ENCODE peak calls at places on chromosomes 7 and 10, in ten cellular contexts. L, I, R, Q, B, F, N, Y, V and J are unnamed samples.

GRCh38 chr7:51289608-51290370 is 26.8 kb downstream of the COBL start:
- DNase-seq in B (no peak), R (no peak), Q (no peak), N (no peak), V (no peak), I (no peak), L (no peak), F (no peak), Y (no peak), J (no peak)

GRCh38 chr10:95341716-95342130 is 50.9 kb upstream of the PDLIM1 start:
- DNase-seq in R (no peak), B (no peak), F (no peak), Y (no peak), N (no peak), I (no peak), V (no peak), L (no peak), Q (peak; percentile 57), J (no peak)

GRCh38 chr7:116162236-116162635 is 48.1 kb upstream of the TES start:
- DNase-seq in N (no peak), F (no peak), Y (no peak), Q (no peak), R (no peak), I (no peak), B (no peak), V (no peak), L (no peak), J (no peak)

GRCh38 chr7:113113912-113114311 is 4.4 kb downstream of the SMIM30 start:
- DNase-seq in V (peak; percentile 19), R (no peak), B (no peak), L (no peak), Y (no peak), N (no peak), I (no peak), Q (no peak), F (no peak), J (no peak)

GRCh38 chr10:71431945-71432905 is 35.5 kb downstream of the CDH23 start:
- DNase-seq in V (peak; percentile 48), R (no peak), F (no peak), Q (no peak), B (no peak), L (no peak), Y (no peak), I (peak; percentile 34), N (no peak), J (no peak)

GRCh38 chr7:23597908-23598224 is 684 bp downstream of the CCDC126 start:
- DNase-seq in N (no peak), I (no peak), F (no peak), B (no peak), R (no peak), L (no peak), Y (no peak), V (no peak), Q (no peak), J (no peak)

GRCh38 chr10:80444646-80445319 is 9.3 kb upstream of the TSPAN14 start:
- DNase-seq in Q (peak; percentile 57), B (no peak), Y (peak; percentile 68), R (peak; percentile 67), N (peak; percentile 55), F (peak; percentile 52), I (peak; percentile 72), L (peak; percentile 76), V (peak; percentile 88), J (peak; percentile 69)

GRCh38 chr10:119687192-119688032 is 36.2 kb downstream of the BAG3 start:
- DNase-seq in R (no peak), I (no peak), F (no peak), Y (no peak), L (no peak), B (no peak), Q (peak; percentile 62), V (no peak), N (no peak), J (no peak)

GRCh38 chr10:93437946-93438795 is 44.0 kb downstream of the MYOF start:
- DNase-seq in Q (peak; percentile 82), V (no peak), R (no peak), B (no peak), L (peak; percentile 47), I (no peak), N (no peak), F (peak; percentile 47), Y (no peak), J (no peak)

GRCh38 chr7:142185069-142185468 is 72.8 kb downstream of the PRSS58 start:
- DNase-seq in L (no peak), Q (no peak), Y (no peak), V (no peak), F (no peak), I (no peak), N (no peak), B (no peak), R (no peak), J (no peak)

GRCh38 chr7:142194201-142194600 is 63.7 kb downstream of the PRSS58 start:
- DNase-seq in R (no peak), F (no peak), L (no peak), B (no peak), N (no peak), I (no peak), V (no peak), Y (no peak), Q (peak; percentile 49), J (no peak)

GRCh38 chr7:142188159-142188558 is 69.7 kb downstream of the PRSS58 start:
- DNase-seq in Y (no peak), R (no peak), L (no peak), B (no peak), V (no peak), N (no peak), F (no peak), I (no peak), Q (no peak), J (no peak)

DNA sequence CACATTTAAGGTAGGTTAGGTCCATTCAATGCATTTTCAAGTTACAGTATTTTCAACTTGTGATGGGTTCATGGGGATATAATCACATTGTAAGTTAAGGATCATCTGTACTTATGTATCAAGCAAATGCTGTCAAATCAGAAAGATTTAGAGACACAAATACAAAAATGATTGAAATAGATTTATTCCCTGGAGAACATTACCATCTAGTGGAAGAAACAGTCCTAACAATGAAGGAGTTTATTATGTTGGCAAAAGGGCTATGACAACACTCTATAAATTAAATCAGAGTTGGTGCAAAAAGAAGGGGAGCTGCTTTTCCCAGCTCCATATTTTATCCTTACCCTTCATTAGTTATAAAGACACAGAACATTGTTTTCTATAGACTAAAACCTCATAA is 69.0 kb downstream of the PRSS58 start:
- DNase-seq in N (no peak), R (no peak), Y (no peak), Q (no peak), I (no peak), L (no peak), V (no peak), B (no peak), F (no peak), J (no peak)
- TF ChIP-seq CTCF in N (no peak), R (no peak), Y (peak; percentile 62), Q (peak; percentile 42), I (peak; percentile 44), L (no peak), V (no peak), B (no peak), F (no peak), J (no peak)

GRCh38 chr7:972110-972509 is 3.2 kb downstream of the COX19 start:
- DNase-seq in Q (no peak), L (no peak), N (no peak), V (no peak), F (no peak), I (no peak), B (no peak), Y (no peak), R (no peak), J (no peak)

GRCh38 chr7:974172-974571 is 1.2 kb downstream of the COX19 start:
- DNase-seq in N (no peak), B (no peak), I (no peak), F (no peak), Y (no peak), V (no peak), Q (no peak), R (no peak), L (no peak), J (no peak)

GRCh38 chr7:974820-975681 is at the start of gene COX19:
- DNase-seq in R (peak; percentile 92), F (peak; percentile 87), B (peak; percentile 87), L (peak; percentile 94), I (peak; percentile 90), Y (peak; percentile 93), Q (peak; percentile 72), V (peak; percentile 96), N (peak; percentile 95), J (peak; percentile 91)

GRCh38 chr7:972670-973309 is 2.6 kb downstream of the COX19 start:
- DNase-seq in F (no peak), Y (no peak), R (no peak), B (no peak), I (no peak), L (no peak), N (no peak), Q (no peak), V (no peak), J (no peak)

DNA sequence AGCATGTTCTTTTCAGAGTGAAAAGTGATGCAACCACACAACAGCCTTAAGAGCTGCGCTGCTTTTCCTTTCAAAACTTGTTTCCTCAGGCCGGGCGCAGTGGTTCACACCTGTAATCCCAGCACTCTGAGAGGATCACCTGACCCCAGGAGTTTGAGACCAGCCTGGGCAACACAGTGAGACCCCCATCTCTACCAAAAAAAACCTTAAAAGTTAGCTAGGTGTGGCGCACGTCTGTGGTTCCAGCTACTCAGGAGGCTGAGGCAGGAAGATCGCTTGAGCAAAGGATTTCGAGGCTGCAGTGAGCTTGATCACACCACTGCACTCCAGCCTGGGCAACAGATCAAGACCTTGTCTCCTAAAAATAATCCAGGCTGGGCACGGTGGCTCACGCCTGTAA is 2.0 kb downstream of the COX19 start:
- DNase-seq in R (no peak), N (no peak), I (no peak), B (no peak), Y (no peak), V (no peak), Q (no peak), L (no peak), F (no peak), J (no peak)
- H3K4me3 ChIP-seq in R (no peak overlapping the region), N (no peak overlapping the region), I (no peak overlapping the region), B (peak overlapping the region; percentile 12), Y (no peak overlapping the region), V (no peak overlapping the region), Q (no peak overlapping the region), L (no peak overlapping the region), F (no peak overlapping the region), J (no peak overlapping the region)

GRCh38 chr7:96174812-96175211 is 147.1 kb downstream of the SLC25A13 start:
- DNase-seq in B (no peak), Q (no peak), I (no peak), F (no peak), Y (no peak), R (no peak), L (no peak), N (no peak), V (no peak), J (no peak)
- H3K36me3 ChIP-seq in B (no peaks in the 10 kb centered on the region), Q (no peaks in the 10 kb centered on the region), I (peaks cover 22% of the 10 kb centered on the region), F (no peaks in the 10 kb centered on the region), Y (peaks cover 3% of the 10 kb centered on the region), R (peaks cover 89% of the 10 kb centered on the region), L (no peaks in the 10 kb centered on the region), N (no peaks in the 10 kb centered on the region), V (peaks cover 40% of the 10 kb centered on the region), J (no peaks in the 10 kb centered on the region)

DNA sequence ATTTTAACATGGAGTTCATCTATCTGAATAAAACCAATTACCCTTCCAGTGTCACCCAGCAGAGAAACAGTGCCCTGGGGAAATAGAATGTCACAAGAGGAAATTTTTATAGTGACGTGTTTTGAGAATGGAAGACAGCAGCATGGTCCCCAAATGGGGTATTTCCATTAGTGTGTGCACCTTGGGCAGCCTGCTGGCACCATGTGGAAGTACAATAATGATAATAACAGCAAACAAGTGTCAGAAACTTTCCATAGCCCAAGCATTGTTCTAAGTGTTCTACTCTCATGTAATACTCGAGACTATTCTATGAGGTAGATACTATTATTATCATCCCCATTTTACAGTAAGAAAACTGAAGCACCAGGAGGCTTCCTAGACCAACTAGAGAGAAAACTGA is 2.2 kb upstream of the PDE1C start:
- DNase-seq in B (no peak), V (no peak), F (no peak), L (no peak), I (no peak), R (no peak), Y (no peak), N (no peak), Q (no peak), J (no peak)
- TF ChIP-seq CTCF in B (no peak), V (no peak), F (no peak), L (no peak), I (no peak), R (no peak), Y (no peak), N (no peak), Q (no peak), J (peak; percentile 22)